ENCODE peak calls at places on chromosome X, in five cellular contexts. E is IMR-90, N is K562, Z is A549, Y is H1. H is an unnamed sample.
A peak's percentile ranks its signal among the peaks of the same experiment; 100 is the strongest.

GRCh38 chrX:13013353-13014110 is 30.9 kb downstream of the FAM9C start:
- DNase-seq in E (no peak), N (no peak), Z (no peak), Y (no peak), H (no peak)

GRCh38 chrX:110667706-110668105 is 127.9 kb downstream of the CHRDL1 start:
- DNase-seq in E (no peak), N (no peak), Z (no peak), Y (peak; percentile 48), H (no peak)

GRCh38 chrX:107733686-107734085 is 41.9 kb downstream of the TSC22D3 start:
- DNase-seq in E (no peak), N (no peak), Z (no peak), Y (no peak), H (no peak)

GRCh38 chrX:45712067-45712466 is 511.4 kb upstream of the DIPK2B start:
- DNase-seq in E (peak; percentile 65), N (no peak), Z (no peak), Y (no peak), H (no peak)

GRCh38 chrX:115560978-115561604 is at the start of gene PLS3:
- DNase-seq in E (peak; percentile 83), N (no peak), Z (peak; percentile 89), Y (peak; percentile 81), H (peak; percentile 77)

GRCh38 chrX:48890934-48891401 is 6.6 kb downstream of the TIMM17B start:
- DNase-seq in E (no peak), N (no peak), Z (no peak), Y (peak; percentile 52), H (no peak)

GRCh38 chrX:39705299-39705698 is 392.5 kb downstream of the BCOR start:
- DNase-seq in E (peak; percentile 88), N (peak; percentile 18), Z (peak; percentile 52), Y (no peak), H (no peak)

GRCh38 chrX:112941209-112941788 is 100.7 kb upstream of the AMOT start:
- DNase-seq in E (peak; percentile 1), N (no peak), Z (no peak), Y (no peak), H (no peak)

GRCh38 chrX:41482153-41482850 is 35.2 kb downstream of the NYX start:
- DNase-seq in E (peak; percentile 7), N (no peak), Z (no peak), Y (no peak), H (peak; percentile 35)

GRCh38 chrX:120309873-120310730 is 1.2 kb downstream of the TMEM255A start:
- DNase-seq in E (no peak), N (no peak), Z (peak; percentile 22), Y (peak; percentile 48), H (no peak)

GRCh38 chrX:108297290-108297689 is 140.9 kb downstream of the COL4A6 start:
- DNase-seq in E (no peak), N (no peak), Z (no peak), Y (no peak), H (no peak)

GRCh38 chrX:101564651-101565050 is 14.3 kb downstream of the ARMCX1 start:
- DNase-seq in E (no peak), N (no peak), Z (no peak), Y (no peak), H (no peak)

GRCh38 chrX:155313766-155314165 is 20.6 kb downstream of the CLIC2 start:
- DNase-seq in E (no peak), N (no peak), Z (no peak), Y (no peak), H (no peak)

GRCh38 chrX:120357186-120357585 is 4.7 kb upstream of the ATP1B4 start:
- DNase-seq in E (no peak), N (no peak), Z (no peak), Y (no peak), H (no peak)

GRCh38 chrX:39310925-39311324 is 509.7 kb downstream of the MID1IP1 start:
- DNase-seq in E (no peak), N (no peak), Z (no peak), Y (no peak), H (no peak)

GRCh38 chrX:10050481-10050880 is 83.3 kb downstream of the CLDN34 start:
- DNase-seq in E (peak; percentile 8), N (no peak), Z (no peak), Y (peak; percentile 50), H (no peak)

GRCh38 chrX:73214366-73215094 is at the start of gene NAP1L2:
- DNase-seq in E (no peak), N (no peak), Z (peak; percentile 22), Y (peak; percentile 48), H (no peak)

GRCh38 chrX:10989386-10989785 is 121.7 kb upstream of the HCCS start:
- DNase-seq in E (no peak), N (no peak), Z (no peak), Y (no peak), H (no peak)

GRCh38 chrX:13427441-13428054 is 107.7 kb upstream of the ATXN3L start:
- DNase-seq in E (no peak), N (peak; percentile 7), Z (no peak), Y (no peak), H (no peak)

GRCh38 chrX:153777261-153778090 is 3.4 kb upstream of the SRPK3 start:
- DNase-seq in E (no peak), N (no peak), Z (no peak), Y (no peak), H (no peak)

GRCh38 chrX:118823263-118824172 is at the start of gene ZCCHC12:
- DNase-seq in E (peak; percentile 37), N (peak; percentile 80), Z (peak; percentile 48), Y (peak; percentile 76), H (peak; percentile 18)

GRCh38 chrX:13254076-13254785 is 65.6 kb downstream of the ATXN3L start:
- DNase-seq in E (peak; percentile 53), N (peak; percentile 67), Z (no peak), Y (no peak), H (peak; percentile 8)

GRCh38 chrX:39814391-39814790 is 283.4 kb downstream of the BCOR start:
- DNase-seq in E (peak; percentile 23), N (peak; percentile 42), Z (no peak), Y (no peak), H (no peak)

GRCh38 chrX:11239230-11239629 is 54.0 kb upstream of the AMELX start:
- DNase-seq in E (peak; percentile 77), N (no peak), Z (no peak), Y (no peak), H (peak; percentile 0)

GRCh38 chrX:129777218-129777768 is 2.5 kb upstream of the SASH3 start:
- DNase-seq in E (no peak), N (no peak), Z (no peak), Y (no peak), H (peak; percentile 19)

GRCh38 chrX:53990201-53990600 is 54.1 kb downstream of the PHF8 start:
- DNase-seq in E (peak; percentile 37), N (no peak), Z (no peak), Y (no peak), H (no peak)

GRCh38 chrX:72358313-72358712 is 52.6 kb upstream of the CITED1 start:
- DNase-seq in E (peak; percentile 33), N (no peak), Z (peak; percentile 4), Y (no peak), H (no peak)

GRCh38 chrX:107304141-107304540 is 97.7 kb downstream of the DNAAF6 start:
- DNase-seq in E (no peak), N (no peak), Z (no peak), Y (no peak), H (no peak)

DNA sequence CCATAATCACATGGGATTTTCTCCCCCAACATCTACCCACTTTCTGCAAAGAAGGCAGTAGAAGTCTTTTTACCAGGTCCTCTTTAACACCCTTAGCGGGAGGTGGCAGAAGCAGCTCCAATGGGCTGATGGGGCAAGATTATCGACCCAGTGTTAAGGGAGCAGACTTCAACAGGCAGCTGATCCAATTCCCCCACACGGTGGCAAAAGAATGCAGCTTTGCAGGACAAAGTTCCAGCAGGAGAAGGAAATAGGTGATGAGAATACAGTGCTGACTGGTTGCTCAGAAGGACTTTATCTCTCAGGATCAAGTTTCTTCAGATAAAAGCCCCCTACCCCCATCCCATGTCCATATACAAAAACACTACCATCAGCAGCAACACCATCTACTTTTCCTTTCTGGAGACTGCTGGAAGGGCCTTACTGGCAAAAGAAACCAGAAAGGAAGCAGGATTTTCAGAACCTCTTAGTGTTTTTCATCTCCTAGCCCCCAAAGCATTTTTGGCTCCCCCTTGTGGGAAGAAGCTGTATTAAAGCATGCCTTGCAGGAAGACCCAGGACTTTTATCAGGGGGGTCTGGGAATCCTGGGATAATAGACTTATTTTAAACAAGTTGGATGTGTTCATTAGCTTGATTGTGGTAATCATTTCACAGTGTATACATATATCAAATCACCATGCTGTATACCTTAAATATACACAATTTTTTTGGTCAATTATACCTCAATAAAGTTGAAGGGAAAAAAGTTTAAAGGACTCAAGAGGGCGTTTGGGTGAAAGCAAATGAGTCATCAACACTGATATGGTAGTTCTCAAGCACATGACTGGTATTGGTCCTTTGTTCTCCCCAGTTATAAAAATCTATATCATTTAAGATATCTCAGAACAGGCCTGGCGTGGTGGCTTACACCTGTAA is 146.4 kb downstream of the GPC3 start:
- DNase-seq in E (peak; percentile 28), N (peak; percentile 42), Z (peak; percentile 15), Y (peak; percentile 66), H (no peak)
- TF ChIP-seq MAFK in E (no peak), N (no peak), Z (no peak), Y (no peak), H (no peak)

GRCh38 chrX:104376937-104377336 is 122.2 kb upstream of the ESX1 start:
- DNase-seq in E (no peak), N (no peak), Z (no peak), Y (no peak), H (no peak)
- TF ChIP-seq MAFK in E (no peak), N (no peak), Z (no peak), Y (no peak), H (no peak)

GRCh38 chrX:150898343-150899190 is at the start of gene CD99L2:
- DNase-seq in E (peak; percentile 78), N (peak; percentile 94), Z (peak; percentile 66), Y (peak; percentile 93), H (peak; percentile 52)
- TF ChIP-seq MAFK in E (no peak), N (no peak), Z (no peak), Y (no peak), H (no peak)

GRCh38 chrX:15854080-15854655 is 445 bp downstream of the AP1S2 start:
- DNase-seq in E (no peak), N (peak; percentile 60), Z (peak; percentile 22), Y (peak; percentile 58), H (peak; percentile 24)

GRCh38 chrX:15856580-15856979 is 2.0 kb upstream of the AP1S2 start:
- DNase-seq in E (no peak), N (no peak), Z (no peak), Y (no peak), H (no peak)

GRCh38 chrX:15854712-15855561 is at the start of gene AP1S2:
- DNase-seq in E (peak; percentile 92), N (peak; percentile 85), Z (peak; percentile 70), Y (peak; percentile 85), H (peak; percentile 80)

GRCh38 chrX:15855562-15856256 is 1.1 kb upstream of the AP1S2 start:
- DNase-seq in E (no peak), N (peak; percentile 9), Z (no peak), Y (no peak), H (no peak)

DNA sequence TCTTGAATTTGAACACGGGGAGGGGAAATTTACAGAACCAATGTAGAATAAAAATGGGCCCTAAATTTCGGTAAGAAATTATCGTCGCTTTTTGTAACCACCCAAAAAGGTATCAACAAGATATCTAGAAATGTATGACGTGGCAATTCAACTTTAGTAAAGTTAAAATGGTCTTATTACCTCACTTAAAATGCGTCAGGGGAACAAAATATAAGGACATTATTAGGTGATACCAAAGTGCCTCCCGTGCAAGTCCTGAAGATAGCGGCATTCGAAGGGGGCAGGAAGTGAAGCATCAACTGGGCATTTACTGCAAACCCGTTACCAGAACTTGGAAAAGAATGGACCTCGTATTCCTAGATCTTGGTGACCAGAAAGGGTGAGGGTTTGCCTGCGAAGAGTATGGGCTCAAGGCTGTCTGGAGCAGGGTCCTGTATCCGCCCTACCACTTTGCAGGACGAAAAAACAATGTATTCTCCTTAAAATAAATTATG is 980 bp downstream of the AP1S2 start:
- DNase-seq in E (no peak), N (no peak), Z (no peak), Y (no peak), H (no peak)
- TF ChIP-seq MAFK in E (no peak), N (no peak), Z (no peak), Y (no peak), H (no peak)

H was measured in HepG2.